ENCODE peak calls at places on chromosome 12, in six cellular contexts. P is transverse colon; V is prostate gland; T is breast epithelium; Y is CD4-positive, alpha-beta memory T cell; Q is psoas muscle. B is an unnamed sample.

GRCh38 chr12:94855853-94856252 is 147.6 kb downstream of the NDUFA12 start:
- DNase-seq in P (no peak), V (no peak), T (no peak), Y (no peak), Q (no peak), B (no peak)

GRCh38 chr12:6458281-6459003 is 6.6 kb downstream of the TAPBPL start:
- DNase-seq in P (no peak), V (no peak), T (no peak), Y (no peak), Q (no peak), B (no peak)

GRCh38 chr12:57609781-57610552 is 1.3 kb upstream of the ARHGEF25 start:
- DNase-seq in P (no peak), V (no peak), T (no peak), Y (no peak), Q (peak; percentile 70), B (no peak)

GRCh38 chr12:102216086-102216691 is 18.6 kb upstream of the PMCH start:
- DNase-seq in P (no peak), V (no peak), T (no peak), Y (no peak), Q (no peak), B (no peak)

GRCh38 chr12:83823386-83824045 is 1089.1 kb downstream of the SLC6A15 start:
- DNase-seq in P (peak; percentile 21), V (no peak), T (no peak), Y (peak; percentile 16), Q (no peak), B (peak; percentile 49)

GRCh38 chr12:56632701-56633464 is 2.8 kb upstream of the BAZ2A start:
- DNase-seq in P (no peak), V (no peak), T (no peak), Y (no peak), Q (no peak), B (no peak)

GRCh38 chr12:88519802-88520435 is 60.4 kb downstream of the KITLG start:
- DNase-seq in P (no peak), V (peak; percentile 35), T (no peak), Y (no peak), Q (no peak), B (no peak)

GRCh38 chr12:39846971-39847661 is 227.5 kb upstream of the ABCD2 start:
- DNase-seq in P (no peak), V (no peak), T (no peak), Y (no peak), Q (no peak), B (no peak)

GRCh38 chr12:32309811-32310755 is 89.3 kb upstream of the FGD4 start:
- DNase-seq in P (no peak), V (no peak), T (no peak), Y (no peak), Q (no peak), B (no peak)

GRCh38 chr12:69002969-69003368 is 70.0 kb upstream of the CPM start:
- DNase-seq in P (no peak), V (no peak), T (no peak), Y (no peak), Q (no peak), B (no peak)

GRCh38 chr12:80187660-80188090 is 88.3 kb downstream of the OTOGL start:
- DNase-seq in P (no peak), V (no peak), T (no peak), Y (no peak), Q (no peak), B (no peak)

GRCh38 chr12:7937867-7938506 is 2.0 kb upstream of the SLC2A3 start:
- DNase-seq in P (no peak), V (no peak), T (no peak), Y (no peak), Q (no peak), B (no peak)

GRCh38 chr12:48927261-48927660 is 2.0 kb upstream of the FKBP11 start:
- DNase-seq in P (no peak), V (no peak), T (no peak), Y (no peak), Q (no peak), B (no peak)

GRCh38 chr12:44873898-44874297 is 2.2 kb downstream of the NELL2 start:
- DNase-seq in P (no peak), V (no peak), T (no peak), Y (peak; percentile 37), Q (no peak), B (no peak)

GRCh38 chr12:109387425-109388166 is 39.9 kb downstream of the MYO1H start:
- DNase-seq in P (no peak), V (no peak), T (no peak), Y (no peak), Q (no peak), B (no peak)

GRCh38 chr12:19369691-19370148 is 69.6 kb upstream of the AEBP2 start:
- DNase-seq in P (no peak), V (no peak), T (no peak), Y (no peak), Q (no peak), B (no peak)

GRCh38 chr12:45049912-45050318 is 984 bp downstream of the DBX2 start:
- DNase-seq in P (no peak), V (no peak), T (no peak), Y (no peak), Q (peak; percentile 47), B (no peak)

GRCh38 chr12:57428965-57429364 is 1.9 kb downstream of the R3HDM2 start:
- DNase-seq in P (no peak), V (no peak), T (no peak), Y (no peak), Q (no peak), B (no peak)

GRCh38 chr12:38961044-38961443 is 55.7 kb upstream of the CPNE8 start:
- DNase-seq in P (no peak), V (no peak), T (no peak), Y (no peak), Q (no peak), B (no peak)

GRCh38 chr12:570237-570925 is 92.9 kb downstream of the NINJ2 start:
- DNase-seq in P (peak; percentile 85), V (peak; percentile 44), T (peak; percentile 70), Y (no peak), Q (peak; percentile 92), B (no peak)

GRCh38 chr12:58530421-58531067 is 389.8 kb downstream of the LRIG3 start:
- DNase-seq in P (no peak), V (no peak), T (no peak), Y (no peak), Q (no peak), B (no peak)

GRCh38 chr12:89134213-89134770 is 218.0 kb downstream of the DUSP6 start:
- DNase-seq in P (no peak), V (no peak), T (no peak), Y (no peak), Q (no peak), B (no peak)

GRCh38 chr12:55955800-55956508 is 9.9 kb downstream of the PMEL start:
- DNase-seq in P (peak; percentile 27), V (peak; percentile 58), T (no peak), Y (peak; percentile 30), Q (no peak), B (no peak)

GRCh38 chr12:121440768-121441167 is 40.9 kb downstream of the RNF34 start:
- DNase-seq in P (no peak), V (no peak), T (no peak), Y (no peak), Q (no peak), B (no peak)

GRCh38 chr12:80565276-80565675 is 121.2 kb downstream of the PTPRQ start:
- DNase-seq in P (no peak), V (no peak), T (no peak), Y (no peak), Q (no peak), B (no peak)

GRCh38 chr12:120388711-120389431 is 19.9 kb upstream of the MSI1 start:
- DNase-seq in P (no peak), V (no peak), T (no peak), Y (no peak), Q (no peak), B (no peak)

GRCh38 chr12:108907861-108908302 is 28.0 kb downstream of the DAO start:
- DNase-seq in P (no peak), V (no peak), T (no peak), Y (no peak), Q (no peak), B (no peak)

GRCh38 chr12:86261142-86261541 is 5.0 kb upstream of the MGAT4C start:
- DNase-seq in P (no peak), V (no peak), T (no peak), Y (no peak), Q (no peak), B (no peak)

GRCh38 chr12:41577995-41578394 is 389.9 kb downstream of the PDZRN4 start:
- DNase-seq in P (no peak), V (no peak), T (no peak), Y (no peak), Q (no peak), B (no peak)

DNA sequence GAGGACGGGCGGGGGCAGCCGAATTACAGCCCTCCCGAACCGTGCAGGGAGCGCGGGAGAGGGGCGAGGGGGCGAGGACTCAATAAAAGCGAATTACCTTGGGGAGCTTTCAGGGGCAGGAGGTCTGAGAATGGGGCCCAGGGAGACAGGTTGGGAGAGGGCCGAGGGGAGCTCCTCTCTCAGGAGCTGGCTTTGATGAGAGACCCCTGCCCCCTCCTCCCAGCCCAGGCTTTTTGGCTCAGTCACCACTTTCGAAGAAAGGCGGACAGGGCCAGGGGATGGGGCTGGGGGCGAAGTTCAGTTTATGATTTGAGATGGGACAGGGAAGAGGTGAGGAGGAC is 783 bp downstream of the HOXC9 start:
- DNase-seq in P (no peak), V (no peak), T (no peak), Y (no peak), Q (no peak), B (no peak)
- H3K4me3 ChIP-seq in P (peak overlapping the region; percentile 22), V (no peak overlapping the region), T (peak overlapping the region; percentile 96), Y (no peak overlapping the region), Q (peak overlapping the region; percentile 78), B (no peak overlapping the region)

DNA sequence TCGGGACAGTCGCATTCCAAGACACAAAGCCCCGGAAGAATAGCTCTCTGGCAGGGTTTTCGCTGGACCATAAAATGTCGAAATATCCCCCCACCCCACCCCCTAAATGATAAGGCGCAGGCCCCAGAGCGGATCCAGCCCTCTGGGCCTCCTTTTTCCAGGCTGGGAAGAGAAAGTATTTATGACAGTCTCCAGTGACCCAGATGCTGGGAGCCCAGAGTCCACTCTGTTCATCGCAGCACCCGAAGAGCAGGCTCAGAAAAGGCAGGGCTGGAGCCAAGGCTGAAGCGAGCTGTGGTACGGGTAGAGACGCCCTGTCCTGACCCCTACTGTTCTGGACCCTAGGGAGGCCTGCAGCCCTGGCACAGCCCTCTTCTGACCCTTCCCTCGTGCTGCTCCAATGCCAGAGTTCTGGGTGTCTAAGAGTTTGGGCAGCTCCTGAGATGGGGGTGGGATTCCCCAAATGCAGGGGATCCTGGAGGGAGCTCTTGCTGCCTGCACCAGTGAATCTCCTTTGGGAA is 2.0 kb upstream of the HOXC8 start:
- DNase-seq in P (no peak), V (no peak), T (no peak), Y (no peak), Q (peak; percentile 60), B (no peak)
- H3K4me3 ChIP-seq in P (no peak overlapping the region), V (no peak overlapping the region), T (peak overlapping the region; percentile 57), Y (peak overlapping the region; percentile 44), Q (peak overlapping the region; percentile 78), B (no peak overlapping the region)

DNA sequence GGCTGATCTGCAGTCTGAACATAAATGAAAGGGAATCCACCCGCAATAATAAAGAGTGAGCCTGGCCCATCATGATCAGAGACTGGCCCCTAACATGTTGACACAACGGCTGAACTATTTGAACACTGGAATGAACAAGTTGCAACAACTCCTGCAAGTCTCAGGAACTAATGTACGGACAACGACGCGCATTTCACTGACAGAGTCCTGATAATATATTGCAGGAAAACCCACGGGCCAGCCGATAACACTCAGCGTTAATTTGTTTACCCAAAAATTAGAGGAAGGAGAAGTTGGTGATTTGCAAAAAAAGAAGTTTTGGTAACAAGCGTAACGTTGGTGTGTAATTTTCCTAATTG is 195.7 kb upstream of the BTG1 start:
- DNase-seq in P (no peak), V (peak; percentile 42), T (no peak), Y (no peak), Q (no peak), B (no peak)
- H3K4me3 ChIP-seq in P (peak overlapping the region; percentile 3), V (no peak overlapping the region), T (no peak overlapping the region), Y (no peak overlapping the region), Q (no peak overlapping the region), B (peak overlapping the region; percentile 45)

GRCh38 chr12:50282581-50283229 is 615 bp downstream of the LIMA1 start:
- DNase-seq in P (peak; percentile 17), V (peak; percentile 44), T (no peak), Y (no peak), Q (no peak), B (no peak)
- H3K4me3 ChIP-seq in P (peak overlapping the region; percentile 62), V (peak overlapping the region; percentile 54), T (peak overlapping the region; percentile 91), Y (peak overlapping the region; percentile 58), Q (peak overlapping the region; percentile 93), B (peak overlapping the region; percentile 77)

B was measured in GM12864.